ENCODE peak calls at places on chromosomes 4 and X, in six cellular contexts. Z is A549, S is K562, E is endothelial cell of umbilical vein, M is GM12878, D is HepG2. N is an unnamed sample.

GRCh38 chrX:64394059-64394873 is 986 bp downstream of the MTMR8 start:
- DNase-seq in D (no peak), M (no peak), E (no peak), Z (no peak), S (no peak), N (peak)

GRCh38 chrX:63330681-63331080 is 20.5 kb downstream of the SPIN4 start:
- DNase-seq in E (no peak), D (no peak), M (no peak), Z (no peak), S (no peak), N (peak)

GRCh38 chr4:90186229-90186628 is 59.0 kb downstream of the CCSER1 start:
- DNase-seq in D (no peak), Z (no peak), S (no peak), M (no peak), E (no peak), N (no peak)

GRCh38 chrX:133598596-133599334 is 183.5 kb upstream of the GPC4 start:
- DNase-seq in Z (no peak), S (no peak), E (no peak), M (no peak), D (no peak), N (no peak)

GRCh38 chrX:17022205-17022604 is 75.7 kb downstream of the REPS2 start:
- DNase-seq in S (no peak), D (no peak), E (no peak), M (no peak), Z (no peak), N (no peak)

GRCh38 chrX:16251782-16252181 is 84.5 kb downstream of the MAGEB17 start:
- DNase-seq in D (no peak), S (no peak), M (no peak), Z (no peak), E (no peak), N (no peak)

GRCh38 chr4:145061325-145061920 is 36.6 kb downstream of the ANAPC10 start:
- DNase-seq in S (peak), Z (no peak), E (peak), M (no peak), D (peak), N (peak)

GRCh38 chrX:130981836-130982235 is 76.3 kb upstream of the ARHGAP36 start:
- DNase-seq in Z (no peak), D (no peak), M (no peak), S (no peak), E (peak), N (no peak)

GRCh38 chrX:154712781-154713391 is 38.0 kb downstream of the GAB3 start:
- DNase-seq in M (peak), E (peak), D (no peak), S (no peak), Z (no peak), N (peak)

GRCh38 chr4:16642897-16643296 is 255.5 kb downstream of the LDB2 start:
- DNase-seq in E (no peak), D (peak), Z (no peak), M (no peak), S (peak), N (no peak)

GRCh38 chr4:4559596-4559995 is 17.7 kb upstream of the STX18 start:
- DNase-seq in M (no peak), S (no peak), E (no peak), Z (no peak), D (no peak), N (no peak)

GRCh38 chrX:29948653-29949052 is 266.7 kb upstream of the MAGEB2 start:
- DNase-seq in M (no peak), Z (no peak), D (no peak), S (no peak), E (peak), N (no peak)

GRCh38 chrX:139804482-139804881 is 96.5 kb upstream of the MCF2 start:
- DNase-seq in D (no peak), M (no peak), Z (no peak), E (no peak), S (no peak), N (no peak)

GRCh38 chrX:37896491-37896890 is 49.1 kb upstream of the DYNLT3 start:
- DNase-seq in Z (no peak), E (no peak), D (no peak), S (no peak), M (no peak), N (no peak)

GRCh38 chrX:70255452-70255851 is 4.6 kb downstream of the P2RY4 start:
- DNase-seq in E (no peak), M (no peak), D (no peak), Z (no peak), S (no peak), N (no peak)

GRCh38 chrX:3403748-3404147 is 57.3 kb upstream of the MXRA5 start:
- DNase-seq in Z (no peak), S (no peak), E (no peak), M (no peak), D (no peak), N (no peak)

GRCh38 chrX:143754183-143754582 is 33.6 kb upstream of the SPANXN2 start:
- DNase-seq in S (no peak), D (no peak), E (no peak), M (no peak), Z (no peak), N (no peak)

GRCh38 chr4:109739547-109739946 is 9.7 kb upstream of the PLA2G12A start:
- DNase-seq in Z (no peak), D (no peak), E (no peak), M (no peak), S (no peak), N (no peak)

GRCh38 chrX:147174596-147174995 is 360.1 kb upstream of the CXorf51A start:
- DNase-seq in D (no peak), M (no peak), E (no peak), S (no peak), Z (no peak), N (no peak)

GRCh38 chr4:124953059-124953850 is 240.7 kb upstream of the ANKRD50 start:
- DNase-seq in S (no peak), Z (no peak), E (peak), M (no peak), D (no peak), N (no peak)

GRCh38 chrX:110310896-110311295 is 7.0 kb downstream of the AMMECR1 start:
- DNase-seq in E (no peak), S (peak), Z (no peak), M (no peak), D (no peak), N (no peak)

GRCh38 chrX:22122510-22122909 is 90.4 kb downstream of the PHEX start:
- DNase-seq in M (no peak), S (no peak), Z (no peak), E (peak), D (no peak), N (no peak)

GRCh38 chr4:8905773-8906667 is 34.4 kb upstream of the HMX1 start:
- DNase-seq in S (no peak), D (no peak), Z (no peak), M (no peak), E (no peak), N (no peak)

GRCh38 chr4:128371004-128371777 is 83.6 kb upstream of the PGRMC2 start:
- DNase-seq in S (no peak), E (no peak), Z (no peak), D (no peak), M (no peak), N (no peak)

DNA sequence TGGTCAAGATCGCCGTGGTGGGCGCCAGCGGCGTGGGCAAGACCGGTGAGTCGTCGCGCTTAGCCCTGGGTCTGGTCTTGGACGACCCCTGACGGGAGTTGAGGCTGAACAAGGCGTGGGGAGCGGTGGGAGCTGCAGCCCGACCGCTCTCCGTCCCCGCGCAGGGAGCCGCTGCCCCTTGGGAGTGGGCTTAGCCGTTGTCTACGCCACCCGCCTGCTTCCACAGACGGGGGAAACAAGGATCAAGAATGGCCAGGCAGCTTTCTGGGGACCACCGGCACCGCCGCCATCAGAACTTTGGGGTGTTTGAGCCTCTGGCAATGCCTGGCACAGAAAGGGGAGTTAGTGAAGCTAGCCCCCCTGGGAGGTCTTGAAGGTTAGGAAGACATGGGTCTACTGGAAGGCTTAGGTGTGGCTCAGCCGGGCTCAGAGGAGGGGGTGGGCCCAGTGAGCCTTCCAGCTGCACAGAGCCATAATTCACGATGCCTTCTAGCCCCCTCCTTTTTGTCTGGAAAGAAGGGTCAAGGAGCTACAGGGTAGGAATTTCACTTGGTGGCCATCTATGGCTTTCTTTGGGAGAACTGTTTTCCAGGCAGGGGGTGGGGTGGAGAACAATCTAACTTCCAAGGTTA is 604 bp downstream of the RASL11B start:
- DNase-seq in M (no peak), S (peak), Z (no peak), E (peak), D (no peak), N (no peak)
- H3K4me3 ChIP-seq in M (peak), S (peak), Z (peak), E (no peak), D (peak), N (no peak)

DNA sequence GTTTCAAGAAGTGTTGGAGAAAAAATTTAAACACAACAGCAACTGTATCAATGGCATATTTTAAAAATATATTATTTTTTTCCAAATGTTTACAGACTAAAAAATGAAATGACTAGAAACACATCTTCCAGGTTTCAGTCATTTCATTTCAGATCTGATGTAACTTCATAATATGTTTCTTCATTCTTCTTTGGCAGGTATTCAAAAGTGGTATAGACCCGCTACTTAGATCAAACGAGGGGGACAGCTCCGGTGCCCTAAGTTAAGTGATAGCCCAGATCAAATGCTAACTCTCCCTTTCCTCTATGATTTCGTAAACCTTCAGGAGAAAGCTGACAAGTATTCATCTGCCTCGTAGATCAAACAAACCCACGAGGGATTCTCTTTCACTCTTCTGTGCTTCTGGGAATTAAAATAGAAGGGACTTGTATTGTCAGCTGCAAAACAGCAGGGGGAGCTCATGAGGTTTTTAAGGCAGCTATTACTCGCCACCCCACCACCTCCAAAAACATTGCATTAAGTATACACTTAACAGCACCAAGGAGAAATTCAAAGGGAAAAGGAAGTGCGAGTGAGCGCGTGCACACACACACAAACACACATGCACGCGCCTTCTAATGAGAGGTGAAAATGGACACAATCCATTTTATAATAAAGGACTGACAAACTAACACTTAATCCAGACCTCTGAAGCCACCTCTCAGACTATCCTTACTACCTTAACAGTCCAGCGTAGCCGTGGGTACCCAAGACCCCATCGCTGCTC is 21.4 kb downstream of the HELT start:
- DNase-seq in E (peak), S (peak), D (peak), M (peak), Z (peak), N (peak)
- TF ChIP-seq POLR2A in E (no peak), S (no peak), D (no peak), M (no peak), Z (no peak), N (no peak)

GRCh38 chrX:136766785-136767103 is 14.0 kb downstream of the ARHGEF6 start:
- DNase-seq in S (no peak), E (no peak), D (no peak), Z (no peak), M (no peak), N (no peak)

GRCh38 chrX:136768469-136769084 is 12.2 kb downstream of the ARHGEF6 start:
- DNase-seq in Z (no peak), D (no peak), S (peak), M (no peak), E (no peak), N (peak)

GRCh38 chrX:136764206-136764605 is 16.5 kb downstream of the ARHGEF6 start:
- DNase-seq in S (no peak), D (no peak), M (no peak), E (no peak), Z (no peak), N (no peak)

GRCh38 chrX:136765957-136766356 is 14.8 kb downstream of the ARHGEF6 start:
- DNase-seq in E (no peak), M (no peak), Z (no peak), S (no peak), D (no peak), N (no peak)

DNA sequence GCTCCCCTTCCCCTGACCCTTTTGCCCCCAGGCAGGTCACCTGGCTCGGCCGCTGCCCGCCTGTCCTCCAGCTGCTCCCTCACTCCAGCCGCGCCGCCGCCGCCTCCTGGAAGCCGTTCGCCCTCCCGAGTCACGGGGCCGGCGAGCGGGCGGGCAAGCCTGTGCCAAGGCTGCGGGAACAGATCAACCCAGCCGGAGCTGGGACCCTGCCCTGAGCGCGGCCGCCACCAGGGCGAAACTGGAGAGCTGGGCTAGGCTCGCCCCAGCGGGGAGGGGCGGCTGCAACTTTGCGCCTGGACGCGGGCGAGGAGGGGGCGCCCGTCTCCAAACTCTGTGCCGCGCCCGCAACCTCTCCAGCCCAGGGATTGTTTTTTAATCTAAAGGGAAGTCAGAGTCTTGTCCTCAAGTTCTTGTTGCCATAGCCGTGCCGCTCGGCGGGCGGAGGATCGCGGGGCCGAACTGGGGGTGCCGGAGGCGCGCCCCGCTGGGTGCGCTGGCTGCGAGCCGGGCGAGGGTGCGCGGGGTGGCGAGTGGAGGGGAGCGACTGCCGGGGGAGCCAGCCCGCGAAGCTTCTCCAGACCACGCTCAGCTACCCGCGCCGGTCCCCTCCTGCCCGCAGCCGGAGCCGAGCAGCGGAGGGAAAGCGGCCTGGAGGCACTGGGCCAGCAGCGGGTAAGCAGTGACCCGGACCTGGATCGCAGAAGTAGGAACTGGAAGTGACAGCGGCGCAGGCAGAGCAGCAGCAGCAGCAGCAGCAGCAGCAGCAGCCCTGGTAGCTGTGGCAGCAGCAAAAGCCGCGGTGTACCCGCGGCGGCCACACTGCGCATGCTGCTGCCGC is 13.4 kb downstream of the ARHGEF6 start:
- DNase-seq in S (peak), Z (peak), D (peak), E (peak), M (no peak), N (peak)
- TF ChIP-seq MYC in S (no peak), Z (no peak), D (no peak), E (no peak), M (no peak), N (no peak)

GRCh38 chrX:148784859-148785655 is 284.6 kb downstream of the AFF2 start:
- DNase-seq in M (no peak), D (no peak), S (no peak), Z (no peak), E (no peak), N (no peak)
- H3K4me3 ChIP-seq in M (no peak), D (no peak), S (no peak), Z (no peak), E (no peak), N (no peak)

GRCh38 chr4:48779998-48780866 is at the start of gene FRYL:
- DNase-seq in M (peak), Z (peak), S (peak), E (peak), D (peak), N (peak)
- TF ChIP-seq POLR2A in M (peak), Z (peak), S (peak), E (peak), D (peak), N (peak)

GRCh38 chr4:42573249-42573648 is 83.7 kb downstream of the ATP8A1 start:
- DNase-seq in E (no peak), M (no peak), S (no peak), D (no peak), Z (no peak), N (no peak)

GRCh38 chr4:42568610-42569207 is 88.2 kb downstream of the ATP8A1 start:
- DNase-seq in S (peak), D (peak), M (peak), Z (peak), E (peak), N (peak)

GRCh38 chr4:42566835-42567234 is 90.1 kb downstream of the ATP8A1 start:
- DNase-seq in S (no peak), M (no peak), E (no peak), Z (no peak), D (no peak), N (no peak)

GRCh38 chr4:42574873-42575272 is 82.0 kb downstream of the ATP8A1 start:
- DNase-seq in M (no peak), E (no peak), S (no peak), D (no peak), Z (no peak), N (peak)

GRCh38 chr4:42570221-42570620 is 86.7 kb downstream of the ATP8A1 start:
- DNase-seq in Z (no peak), M (no peak), E (no peak), S (no peak), D (no peak), N (no peak)
- TF ChIP-seq MYC in Z (no peak), M (no peak), E (no peak), S (no peak), D (no peak), N (no peak)

GRCh38 chrX:18424482-18425198 is 768 bp upstream of the CDKL5 start:
- DNase-seq in E (peak), Z (peak), M (no peak), S (no peak), D (no peak), N (peak)

GRCh38 chrX:18422886-18423285 is 2.5 kb upstream of the CDKL5 start:
- DNase-seq in D (no peak), S (no peak), Z (no peak), M (no peak), E (no peak), N (no peak)

GRCh38 chrX:18426004-18426320 is 554 bp downstream of the CDKL5 start:
- DNase-seq in E (no peak), Z (no peak), S (no peak), M (no peak), D (no peak), N (peak)

GRCh38 chrX:18425199-18426003 is at the start of gene CDKL5:
- DNase-seq in Z (peak), E (peak), S (peak), M (peak), D (peak), N (peak)

DNA sequence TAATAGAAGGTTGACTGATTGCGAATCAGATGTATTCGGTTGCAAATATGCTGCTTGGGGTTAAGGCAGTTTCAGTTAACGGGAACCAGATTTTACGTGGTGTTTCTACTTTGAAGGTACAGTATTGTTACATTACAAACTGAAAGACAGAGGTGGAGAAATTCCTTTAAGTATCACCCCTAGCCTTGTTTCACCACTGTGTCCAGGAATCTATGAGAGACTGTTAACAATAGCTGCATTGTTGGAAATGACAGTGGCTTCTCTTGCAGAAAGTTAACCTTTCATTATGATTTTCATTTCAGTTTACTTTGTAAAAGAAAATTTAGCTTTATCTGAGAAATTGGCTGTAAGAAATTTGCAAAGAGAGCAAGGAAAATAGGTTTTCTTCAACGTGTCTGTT is 2.6 kb downstream of the CDKL5 start:
- DNase-seq in Z (no peak), D (peak), S (no peak), M (no peak), E (no peak), N (no peak)
- H3K4me3 ChIP-seq in Z (no peak), D (peak), S (no peak), M (no peak), E (no peak), N (no peak)

GRCh38 chr4:137427411-137427810 is 104.9 kb downstream of the PCDH18 start:
- DNase-seq in D (no peak), E (no peak), S (no peak), M (no peak), Z (no peak), N (no peak)

GRCh38 chr4:137425281-137425680 is 107.0 kb downstream of the PCDH18 start:
- DNase-seq in D (no peak), Z (no peak), M (no peak), S (no peak), E (no peak), N (no peak)

GRCh38 chr4:137421796-137422195 is 110.5 kb downstream of the PCDH18 start:
- DNase-seq in Z (no peak), D (no peak), E (no peak), M (no peak), S (no peak), N (peak)

GRCh38 chr4:137420901-137421384 is 111.4 kb downstream of the PCDH18 start:
- DNase-seq in S (no peak), M (no peak), D (no peak), Z (no peak), E (no peak), N (no peak)

DNA sequence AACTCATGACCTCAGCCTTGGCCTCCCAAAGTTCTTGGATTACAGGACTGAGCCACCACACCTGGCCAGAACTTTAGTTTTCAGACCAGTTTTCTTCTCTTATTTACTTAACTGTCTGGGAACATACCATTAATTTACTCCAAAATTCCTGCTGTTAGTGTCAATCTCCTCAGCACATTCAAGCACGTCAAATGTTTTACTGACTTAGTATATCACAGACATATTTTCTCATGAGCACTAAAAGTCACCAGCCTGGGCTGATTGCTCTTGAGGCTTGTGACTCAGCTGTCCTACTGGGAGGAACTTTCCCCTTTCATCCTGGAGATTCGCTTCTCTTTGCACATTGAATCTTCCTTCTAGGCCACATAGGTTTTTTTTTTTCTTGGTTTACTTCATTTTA is 109.6 kb downstream of the PCDH18 start:
- DNase-seq in S (no peak), E (no peak), D (no peak), M (no peak), Z (no peak), N (no peak)
- TF ChIP-seq POLR2A in S (no peak), E (no peak), D (no peak), M (no peak), Z (no peak), N (no peak)